ENCODE peak calls at places on chromosomes 13 and 19, in four cellular contexts. M is ELR, B is AG08396, H is M059J. Z is an unnamed sample.

GRCh38 chr19:2613507-2614295 is 88.8 kb downstream of the GNG7 start:
- DNase-seq in M (peak; percentile 63), B (peak; percentile 64), H (peak; percentile 28), Z (peak; percentile 47)

GRCh38 chr19:1465191-1466016 is 13.6 kb downstream of the C19orf25 start:
- DNase-seq in M (peak; percentile 56), B (peak; percentile 80), H (no peak), Z (no peak)

GRCh38 chr19:13909430-13909829 is 3.4 kb downstream of the CC2D1A start:
- DNase-seq in M (no peak), B (no peak), H (no peak), Z (no peak)

GRCh38 chr13:60448907-60449510 is 52.0 kb downstream of the TDRD3 start:
- DNase-seq in M (peak; percentile 61), B (peak; percentile 40), H (peak; percentile 55), Z (peak; percentile 48)

GRCh38 chr19:28039677-28040381 is 1173.1 kb downstream of the UQCRFS1 start:
- DNase-seq in M (no peak), B (no peak), H (no peak), Z (no peak)

GRCh38 chr13:33218020-33218419 is 67.5 kb downstream of the STARD13 start:
- DNase-seq in M (peak; percentile 45), B (no peak), H (peak; percentile 75), Z (peak; percentile 80)

GRCh38 chr13:110047511-110047910 is 259.4 kb downstream of the COL4A1 start:
- DNase-seq in M (no peak), B (peak; percentile 69), H (peak; percentile 86), Z (no peak)

GRCh38 chr19:57816652-57817051 is 1.9 kb upstream of the ZNF552 start:
- DNase-seq in M (no peak), B (no peak), H (no peak), Z (no peak)

GRCh38 chr19:32053366-32053765 is 292.0 kb upstream of the ZNF507 start:
- DNase-seq in M (no peak), B (no peak), H (no peak), Z (no peak)

GRCh38 chr19:50415661-50416033 is 3.1 kb upstream of the SPIB start:
- DNase-seq in M (no peak), B (no peak), H (no peak), Z (no peak)

GRCh38 chr19:16144216-16144581 is 714 bp downstream of the HSH2D start:
- DNase-seq in M (no peak), B (no peak), H (no peak), Z (no peak)

GRCh38 chr13:113669231-113669870 is 2.3 kb downstream of the GRK1 start:
- DNase-seq in M (no peak), B (no peak), H (no peak), Z (no peak)

GRCh38 chr19:58154287-58154678 is 3.7 kb upstream of the ZNF329 start:
- DNase-seq in M (peak; percentile 83), B (peak; percentile 59), H (peak; percentile 70), Z (peak; percentile 70)